ENCODE peak calls at places on chromosomes 6 and 20, in ten cellular contexts. H is fibroblast of lung, Z is endothelial cell, U is upper lobe of right lung, V is AG09309, Y is astrocyte of the spinal cord, T is heart left ventricle, K is nephron progenitor cell, R is IMR-90, C is B cell. A is an unnamed sample.

GRCh38 chr6:53793318-53793975 is 1.4 kb upstream of the LRRC1 start:
- DNase-seq in U (peak), C (peak), R (peak), V (no peak), Z (peak), H (peak), K (peak), Y (peak), T (peak), A (peak)

GRCh38 chr6:111423960-111424846 is 58.8 kb downstream of the REV3L start:
- DNase-seq in U (no peak), Z (no peak), C (no peak), R (peak), T (peak), Y (peak), H (peak), K (no peak), V (no peak), A (peak)

GRCh38 chr20:45963059-45964011 is 8.7 kb downstream of the ZNF335 start:
- DNase-seq in R (peak), Y (peak), K (no peak), Z (no peak), C (peak), H (peak), U (peak), T (no peak), V (no peak), A (peak)

GRCh38 chr6:16803294-16804006 is 42.2 kb upstream of the ATXN1 start:
- DNase-seq in Y (peak), Z (peak), T (peak), U (no peak), V (no peak), R (peak), H (peak), K (peak), C (no peak), A (no peak)

GRCh38 chr6:1614448-1614766 is 4.7 kb downstream of the FOXC1 start:
- DNase-seq in C (no peak), H (no peak), K (peak), V (no peak), Z (peak), T (no peak), R (no peak), U (no peak), Y (no peak), A (no peak)

GRCh38 chr20:7499201-7499600 is 441.1 kb downstream of the HAO1 start:
- DNase-seq in Z (no peak), R (no peak), V (no peak), K (no peak), T (no peak), H (no peak), Y (no peak), C (no peak), U (no peak), A (no peak)

GRCh38 chr6:156689656-156690055 is 87.5 kb upstream of the ARID1B start:
- DNase-seq in U (no peak), Z (no peak), Y (no peak), V (no peak), K (no peak), C (no peak), R (no peak), T (no peak), H (no peak), A (no peak)

GRCh38 chr6:124868476-124868875 is 93.8 kb upstream of the RNF217 start:
- DNase-seq in U (no peak), K (no peak), T (no peak), Y (no peak), Z (no peak), R (peak), H (peak), V (no peak), C (no peak), A (peak)

GRCh38 chr6:30077218-30077617 is 1.6 kb upstream of the RNF39 start:
- DNase-seq in Z (no peak), H (no peak), U (no peak), K (no peak), Y (no peak), R (no peak), V (no peak), C (no peak), T (no peak), A (no peak)

GRCh38 chr6:26305097-26305841 is 59.7 kb upstream of the BTN3A2 start:
- DNase-seq in H (peak), Y (peak), T (peak), Z (peak), R (peak), U (no peak), K (peak), V (no peak), C (peak), A (peak)

GRCh38 chr6:125439512-125439911 is 137.7 kb upstream of the HDDC2 start:
- DNase-seq in R (no peak), V (no peak), U (no peak), K (no peak), C (no peak), H (no peak), Y (no peak), T (no peak), Z (no peak), A (no peak)

GRCh38 chr6:54112171-54112650 is 968 bp downstream of the MLIP start:
- DNase-seq in T (no peak), C (no peak), R (no peak), H (peak), Z (no peak), K (no peak), V (no peak), Y (no peak), U (no peak), A (no peak)

GRCh38 chr20:59873409-59873808 is 60.0 kb downstream of the SYCP2 start:
- DNase-seq in H (no peak), C (no peak), U (no peak), K (no peak), V (no peak), T (no peak), Y (no peak), R (no peak), Z (no peak), A (no peak)

GRCh38 chr6:158737710-158738615 is 81.2 kb downstream of the EZR start:
- DNase-seq in Z (no peak), U (no peak), K (no peak), H (peak), V (peak), T (no peak), Y (peak), C (no peak), R (peak), A (peak)

GRCh38 chr20:50854512-50855249 is 59.8 kb downstream of the BCAS4 start:
- DNase-seq in R (no peak), H (no peak), V (no peak), Y (no peak), C (no peak), T (no peak), Z (no peak), U (no peak), K (no peak), A (no peak)

GRCh38 chr6:141403827-141404226 is 728.9 kb upstream of the GJE1 start:
- DNase-seq in Y (peak), U (no peak), C (no peak), T (no peak), K (no peak), H (no peak), Z (no peak), R (no peak), V (peak), A (peak)

GRCh38 chr20:18091624-18092023 is 33.9 kb upstream of the OVOL2 start:
- DNase-seq in H (no peak), Y (no peak), U (no peak), V (no peak), T (no peak), R (no peak), Z (no peak), C (no peak), K (no peak), A (no peak)

GRCh38 chr20:48597521-48598302 is 230.1 kb downstream of the PREX1 start:
- DNase-seq in R (no peak), Z (no peak), V (no peak), C (no peak), H (no peak), U (peak), T (no peak), K (no peak), Y (no peak), A (no peak)
- TF ChIP-seq CTCF in R (no peak), Z (no peak), V (no peak), C (no peak), H (no peak), U (no peak), T (no peak), K (no peak), Y (no peak), A (no peak)

GRCh38 chr20:42604998-42605970 is 584.4 kb downstream of the PTPRT start:
- DNase-seq in H (no peak), Y (no peak), U (no peak), K (no peak), Z (no peak), T (no peak), R (no peak), V (no peak), C (no peak), A (no peak)

GRCh38 chr20:42612262-42612661 is 577.4 kb downstream of the PTPRT start:
- DNase-seq in R (no peak), U (no peak), T (no peak), V (no peak), Y (no peak), Z (no peak), H (no peak), C (no peak), K (no peak), A (no peak)

GRCh38 chr20:42611423-42611822 is 578.3 kb downstream of the PTPRT start:
- DNase-seq in C (no peak), T (no peak), K (no peak), H (no peak), V (no peak), U (no peak), Z (no peak), Y (no peak), R (no peak), A (no peak)

GRCh38 chr20:42610070-42610469 is 579.6 kb downstream of the PTPRT start:
- DNase-seq in U (no peak), V (no peak), H (no peak), K (no peak), Z (no peak), R (no peak), C (no peak), Y (no peak), T (no peak), A (no peak)
- TF ChIP-seq CTCF in U (no peak), V (no peak), H (no peak), K (no peak), Z (no peak), R (no peak), C (no peak), Y (no peak), T (no peak), A (no peak)

GRCh38 chr6:44062771-44063560 is 64.3 kb downstream of the MRPL14 start:
- DNase-seq in U (peak), H (no peak), Z (peak), C (no peak), R (no peak), T (peak), V (no peak), K (peak), Y (no peak), A (no peak)
- TF ChIP-seq CTCF in U (peak), H (peak), Z (peak), C (no peak), R (peak), T (peak), V (peak), K (peak), Y (peak), A (peak)

GRCh38 chr20:32470940-32471339 is 112.8 kb downstream of the ASXL1 start:
- DNase-seq in C (no peak), T (no peak), H (no peak), Z (no peak), R (no peak), Y (no peak), V (no peak), U (no peak), K (no peak), A (no peak)

GRCh38 chr20:32472581-32473207 is 112.4 kb downstream of the NOL4L start:
- DNase-seq in U (no peak), R (no peak), H (no peak), T (no peak), Z (no peak), C (no peak), Y (no peak), V (no peak), K (no peak), A (no peak)

GRCh38 chr20:32468313-32468640 is 110.1 kb downstream of the ASXL1 start:
- DNase-seq in R (no peak), H (no peak), T (no peak), K (no peak), U (no peak), Z (no peak), Y (no peak), C (no peak), V (no peak), A (no peak)

GRCh38 chr20:32468860-32469259 is 110.7 kb downstream of the ASXL1 start:
- DNase-seq in T (no peak), C (no peak), Y (no peak), H (no peak), K (no peak), V (no peak), U (no peak), Z (no peak), R (no peak), A (no peak)

GRCh38 chr20:32470025-32470861 is 112.1 kb downstream of the ASXL1 start:
- DNase-seq in Y (peak), U (peak), K (peak), Z (peak), C (peak), T (peak), R (peak), H (peak), V (no peak), A (peak)
- TF ChIP-seq CTCF in Y (peak), U (peak), K (peak), Z (peak), C (peak), T (peak), R (peak), H (no peak), V (peak), A (peak)

DNA sequence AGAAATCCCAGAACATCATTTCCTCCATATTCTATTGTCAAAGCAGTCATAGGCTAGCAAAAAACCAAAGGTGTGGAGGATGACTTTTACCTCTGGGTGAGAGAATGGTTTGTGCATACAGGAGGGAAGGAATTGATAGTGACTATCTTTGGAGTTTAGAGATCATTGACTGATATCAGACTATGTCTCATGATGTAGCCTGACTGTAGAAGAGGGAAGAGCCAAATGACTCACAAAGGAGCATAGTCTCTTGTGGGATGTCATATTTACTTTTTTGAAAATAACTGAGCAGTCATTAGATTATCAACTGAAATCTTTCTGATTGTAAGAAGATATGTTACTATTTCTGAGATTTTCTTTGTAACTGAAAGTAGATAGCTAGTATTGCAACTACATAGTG is 158.5 kb downstream of the FLRT3 start:
- DNase-seq in C (no peak), K (no peak), Z (no peak), H (no peak), U (no peak), Y (no peak), V (no peak), T (no peak), R (no peak), A (no peak)
- TF ChIP-seq CTCF in C (no peak), K (no peak), Z (no peak), H (no peak), U (no peak), Y (no peak), V (no peak), T (no peak), R (no peak), A (no peak)

DNA sequence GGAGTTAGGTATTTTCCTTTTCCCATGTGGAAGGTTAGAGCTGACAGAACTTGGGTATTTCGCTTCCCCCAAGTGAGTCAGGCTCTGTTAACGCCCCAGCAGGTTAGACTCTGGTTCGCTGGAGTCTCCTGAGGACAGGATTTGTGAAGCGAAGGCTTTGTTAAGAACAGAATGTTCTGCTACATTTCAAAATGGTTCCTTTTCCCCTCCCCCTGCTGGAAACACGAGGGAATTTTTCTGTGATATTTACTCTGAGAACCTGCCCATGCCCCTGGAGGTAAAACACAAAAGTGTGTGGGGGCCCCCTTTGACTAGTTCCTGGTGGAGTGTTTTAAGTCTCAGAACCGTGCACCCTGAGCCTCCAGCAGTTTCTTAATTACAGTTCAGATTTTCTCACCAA is 731.4 kb upstream of the CITED2 start:
- DNase-seq in T (no peak), H (peak), R (no peak), C (peak), Z (no peak), Y (peak), U (no peak), K (peak), V (no peak), A (no peak)
- TF ChIP-seq CTCF in T (peak), H (no peak), R (peak), C (no peak), Z (peak), Y (peak), U (no peak), K (peak), V (no peak), A (peak)

GRCh38 chr6:127550403-127550802 is 26.6 kb upstream of the C6orf58 start:
- DNase-seq in R (peak), K (no peak), U (no peak), V (peak), Z (no peak), H (peak), T (no peak), C (no peak), Y (peak), A (peak)

GRCh38 chr6:127547215-127547614 is 28.1 kb upstream of the MTCL3 start:
- DNase-seq in Z (peak), R (no peak), C (peak), V (no peak), Y (no peak), U (no peak), T (no peak), H (no peak), K (no peak), A (no peak)

DNA sequence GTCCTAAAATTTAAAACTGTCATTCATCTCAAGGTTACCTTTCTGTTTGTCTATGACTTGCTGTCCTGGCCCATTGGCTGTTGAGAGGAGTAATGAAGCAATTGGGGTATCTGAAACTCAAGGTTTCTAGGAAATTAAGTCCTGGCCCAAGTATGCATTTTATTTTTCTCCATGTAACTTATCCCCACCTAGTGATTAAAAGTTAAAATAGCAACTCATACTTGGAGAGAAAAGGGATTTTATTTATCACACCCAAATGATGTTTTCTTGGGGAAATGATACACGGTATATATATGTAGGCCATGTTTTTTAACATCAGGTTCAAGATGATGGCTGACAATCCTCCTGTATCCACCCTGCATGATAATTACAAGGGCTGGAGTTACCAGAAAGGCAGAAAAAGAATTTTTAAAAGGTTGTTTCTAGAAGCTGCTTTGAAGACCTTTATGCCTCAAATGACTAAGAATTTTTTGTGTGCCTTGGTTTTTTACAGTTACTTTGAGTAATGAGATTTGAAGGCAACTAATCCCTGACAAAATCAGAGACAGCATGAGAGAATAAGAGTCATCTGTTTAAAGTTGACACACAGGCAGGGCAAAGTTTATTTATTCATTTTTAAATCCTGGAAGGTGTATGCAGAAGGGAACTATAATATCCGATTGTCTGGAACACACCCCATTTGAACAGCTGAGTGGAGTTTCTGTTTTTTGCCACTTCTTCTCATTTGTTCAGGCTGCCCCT is 28.9 kb upstream of the C6orf58 start:
- DNase-seq in K (no peak), C (no peak), Z (no peak), H (no peak), Y (no peak), R (peak), T (no peak), V (no peak), U (no peak), A (peak)
- TF ChIP-seq CTCF in K (no peak), C (no peak), Z (no peak), H (no peak), Y (peak), R (peak), T (peak), V (no peak), U (peak), A (peak)

A was measured in foreskin fibroblast.